ENCODE peak calls at places on chromosomes 12 and 14, in ten cellular contexts. X, J, W, O, S, Z, V, D, U and G are unnamed samples. For H3K27me3, the result is how much of the 10 kb centered on the place peaks cover.

GRCh38 chr12:93137656-93138612 is 208.8 kb upstream of the EEA1 start:
- DNase-seq in X (no peak), J (no peak), W (no peak), O (no peak), S (peak), Z (peak), V (no peak), D (peak), U (no peak), G (no peak)

GRCh38 chr14:92973265-92973797 is 50.4 kb downstream of the CHGA start:
- DNase-seq in X (peak), J (peak), W (peak), O (peak), S (no peak), Z (peak), V (no peak), D (peak), U (peak), G (peak)

GRCh38 chr14:89249296-89249565 is 167.8 kb downstream of the FOXN3 start:
- DNase-seq in X (no peak), J (no peak), W (no peak), O (no peak), S (peak), Z (peak), V (no peak), D (peak), U (no peak), G (no peak)

GRCh38 chr12:113180333-113180732 is 4.9 kb downstream of the DDX54 start:
- DNase-seq in X (no peak), J (no peak), W (no peak), O (no peak), S (no peak), Z (no peak), V (no peak), D (no peak), U (no peak), G (no peak)

GRCh38 chr12:57135939-57136338 is 7.7 kb downstream of the LRP1 start:
- DNase-seq in X (no peak), J (no peak), W (no peak), O (peak), S (no peak), Z (no peak), V (no peak), D (peak), U (peak), G (no peak)

GRCh38 chr14:38616959-38617358 is 361.1 kb upstream of the CLEC14A start:
- DNase-seq in X (no peak), J (no peak), W (no peak), O (no peak), S (no peak), Z (no peak), V (no peak), D (no peak), U (no peak), G (no peak)

GRCh38 chr14:95527392-95528002 is 7.4 kb upstream of the GLRX5 start:
- DNase-seq in X (peak), J (peak), W (no peak), O (peak), S (no peak), Z (no peak), V (no peak), D (peak), U (peak), G (no peak)

GRCh38 chr14:99940064-99940463 is 125.2 kb upstream of the EVL start:
- DNase-seq in X (no peak), J (no peak), W (no peak), O (no peak), S (no peak), Z (no peak), V (no peak), D (no peak), U (no peak), G (no peak)

GRCh38 chr14:105013150-105013787 is 7.6 kb downstream of the CDCA4 start:
- DNase-seq in X (no peak), J (no peak), W (peak), O (no peak), S (no peak), Z (no peak), V (no peak), D (no peak), U (peak), G (no peak)

GRCh38 chr12:120352117-120352516 is 16.8 kb downstream of the MSI1 start:
- DNase-seq in X (no peak), J (no peak), W (no peak), O (no peak), S (no peak), Z (no peak), V (no peak), D (no peak), U (no peak), G (no peak)

GRCh38 chr14:20197459-20197858 is 6.8 kb downstream of the OR11G2 start:
- DNase-seq in X (no peak), J (no peak), W (no peak), O (no peak), S (no peak), Z (no peak), V (no peak), D (no peak), U (no peak), G (no peak)

GRCh38 chr12:131208425-131208824 is 254.7 kb downstream of the ADGRD1 start:
- DNase-seq in X (no peak), J (no peak), W (no peak), O (no peak), S (no peak), Z (no peak), V (no peak), D (no peak), U (no peak), G (no peak)

GRCh38 chr14:85634205-85634604 is 104.3 kb downstream of the FLRT2 start:
- DNase-seq in X (no peak), J (no peak), W (no peak), O (no peak), S (no peak), Z (no peak), V (no peak), D (no peak), U (no peak), G (no peak)

GRCh38 chr14:83992857-83993256 is 1537.1 kb upstream of the FLRT2 start:
- DNase-seq in X (no peak), J (no peak), W (no peak), O (no peak), S (no peak), Z (no peak), V (no peak), D (no peak), U (no peak), G (no peak)

GRCh38 chr12:115599251-115599811 is 678.2 kb downstream of the MED13L start:
- DNase-seq in X (peak), J (no peak), W (no peak), O (no peak), S (no peak), Z (no peak), V (no peak), D (no peak), U (peak), G (no peak)

GRCh38 chr12:45794422-45794821 is 64.9 kb downstream of the ARID2 start:
- DNase-seq in X (no peak), J (no peak), W (peak), O (no peak), S (no peak), Z (no peak), V (no peak), D (no peak), U (no peak), G (no peak)

GRCh38 chr12:19692091-19692490 is 252.8 kb downstream of the AEBP2 start:
- DNase-seq in X (no peak), J (no peak), W (peak), O (no peak), S (no peak), Z (no peak), V (no peak), D (no peak), U (no peak), G (no peak)
- H3K27me3 ChIP-seq in X (under half), J (under half), W (under half), O (under half), S (under half), Z (under half), V (under half), D (under half), U (under half), G (under half)

GRCh38 chr12:4189721-4190120 is 83.8 kb upstream of the CCND2 start:
- DNase-seq in X (no peak), J (no peak), W (no peak), O (no peak), S (no peak), Z (no peak), V (no peak), D (no peak), U (no peak), G (peak)
- H3K27me3 ChIP-seq in X (under half), J (under half), W (under half), O (under half), S (under half), Z (under half), V (under half), D (under half), U (under half), G (under half)

GRCh38 chr12:59643576-59643975 is 47.7 kb downstream of the SLC16A7 start:
- DNase-seq in X (no peak), J (no peak), W (no peak), O (no peak), S (no peak), Z (no peak), V (no peak), D (no peak), U (no peak), G (no peak)
- H3K27me3 ChIP-seq in X (under half), J (under half), W (under half), O (under half), S (under half), Z (under half), V (under half), D (under half), U (under half), G (under half)

GRCh38 chr12:117311-117710 is 50.7 kb downstream of the IQSEC3 start:
- DNase-seq in X (no peak), J (no peak), W (no peak), O (peak), S (no peak), Z (no peak), V (no peak), D (no peak), U (no peak), G (no peak)

GRCh38 chr12:117816-118345 is 51.3 kb downstream of the IQSEC3 start:
- DNase-seq in X (no peak), J (no peak), W (no peak), O (peak), S (no peak), Z (no peak), V (no peak), D (no peak), U (no peak), G (no peak)

GRCh38 chr12:118591-118990 is 52.0 kb downstream of the IQSEC3 start:
- DNase-seq in X (no peak), J (no peak), W (no peak), O (peak), S (no peak), Z (no peak), V (no peak), D (no peak), U (no peak), G (no peak)

GRCh38 chr12:121647-122046 is 55.1 kb downstream of the IQSEC3 start:
- DNase-seq in X (no peak), J (no peak), W (peak), O (no peak), S (no peak), Z (no peak), V (no peak), D (no peak), U (no peak), G (no peak)

DNA sequence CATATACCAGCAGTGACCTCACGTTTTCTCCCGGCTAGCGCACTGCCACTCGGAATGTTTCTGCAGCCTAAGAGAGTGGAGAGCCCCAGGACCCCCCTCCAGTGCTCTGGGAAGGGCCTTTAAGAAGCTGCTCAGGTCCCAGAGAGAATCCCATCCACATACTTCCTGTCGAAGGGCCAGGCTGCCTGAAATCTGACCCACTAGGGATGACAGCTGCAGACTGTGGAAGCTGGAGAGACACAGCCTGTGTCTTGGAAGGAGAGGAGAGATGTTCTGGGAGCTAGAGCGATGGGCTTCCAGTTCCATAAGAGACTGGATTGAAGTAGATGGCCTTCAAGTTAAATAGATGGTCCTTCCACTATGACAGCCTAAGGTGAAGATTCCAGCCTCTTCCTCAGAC is 54.4 kb downstream of the IQSEC3 start:
- DNase-seq in X (no peak), J (no peak), W (no peak), O (peak), S (no peak), Z (no peak), V (no peak), D (no peak), U (no peak), G (no peak)
- H3K27me3 ChIP-seq in X (under half), J (under half), W (under half), O (under half), S (under half), Z (under half), V (under half), D (under half), U (under half), G (under half)

GRCh38 chr12:132402831-132403416 is 73.5 kb upstream of the GALNT9 start:
- DNase-seq in X (no peak), J (no peak), W (no peak), O (no peak), S (no peak), Z (no peak), V (no peak), D (no peak), U (peak), G (no peak)
- H3K27me3 ChIP-seq in X (under half), J (under half), W (under half), O (under half), S (half or more), Z (half or more), V (under half), D (under half), U (under half), G (half or more)

DNA sequence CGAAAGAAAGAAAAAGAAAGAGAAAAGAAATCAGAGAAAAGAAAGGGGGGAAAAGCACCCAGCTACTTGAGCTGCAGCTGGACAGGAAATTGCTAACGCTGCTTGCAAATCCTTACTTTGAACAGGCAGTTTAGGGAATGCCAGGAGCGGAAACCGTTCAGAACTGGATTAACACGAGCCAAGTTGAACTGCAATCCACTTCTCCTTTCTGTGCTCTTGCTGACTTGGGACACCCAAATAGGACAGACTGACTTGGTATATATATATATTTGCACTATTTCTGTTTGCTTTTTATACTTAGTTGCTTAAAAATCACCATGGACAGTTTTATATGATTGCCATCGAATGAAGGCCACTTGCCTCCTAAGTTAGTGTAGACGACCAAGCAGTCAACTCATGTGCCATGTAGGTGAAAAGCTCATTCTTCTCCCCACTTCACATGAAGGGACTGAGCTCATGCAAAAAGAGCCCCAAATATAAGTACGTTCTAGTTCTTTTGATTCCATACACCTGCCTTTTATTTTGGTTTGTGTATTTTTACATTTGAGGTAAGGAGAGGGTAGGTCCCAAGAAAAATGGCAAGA is 5.5 kb downstream of the DUSP6 start:
- DNase-seq in X (peak), J (no peak), W (peak), O (no peak), S (no peak), Z (no peak), V (no peak), D (no peak), U (no peak), G (no peak)
- H3K27me3 ChIP-seq in X (under half), J (under half), W (under half), O (under half), S (under half), Z (under half), V (under half), D (under half), U (under half), G (under half)

GRCh38 chr14:62081956-62082355 is 319.7 kb downstream of the SNAPC1 start:
- DNase-seq in X (no peak), J (no peak), W (no peak), O (no peak), S (no peak), Z (no peak), V (no peak), D (no peak), U (no peak), G (no peak)
- H3K27me3 ChIP-seq in X (under half), J (under half), W (under half), O (under half), S (under half), Z (under half), V (under half), D (under half), U (under half), G (under half)

GRCh38 chr12:154058-154457 is 59.9 kb downstream of the SLC6A12 start:
- DNase-seq in X (no peak), J (no peak), W (no peak), O (no peak), S (no peak), Z (no peak), V (no peak), D (no peak), U (no peak), G (no peak)

GRCh38 chr12:152440-152839 is 61.5 kb downstream of the SLC6A12 start:
- DNase-seq in X (peak), J (no peak), W (no peak), O (no peak), S (no peak), Z (no peak), V (no peak), D (peak), U (no peak), G (no peak)

GRCh38 chr12:151579-151978 is 62.4 kb downstream of the SLC6A12 start:
- DNase-seq in X (no peak), J (no peak), W (no peak), O (no peak), S (no peak), Z (no peak), V (no peak), D (no peak), U (no peak), G (no peak)

GRCh38 chr12:155006-155405 is 59.0 kb downstream of the SLC6A12 start:
- DNase-seq in X (no peak), J (no peak), W (no peak), O (no peak), S (no peak), Z (no peak), V (no peak), D (no peak), U (no peak), G (no peak)

DNA sequence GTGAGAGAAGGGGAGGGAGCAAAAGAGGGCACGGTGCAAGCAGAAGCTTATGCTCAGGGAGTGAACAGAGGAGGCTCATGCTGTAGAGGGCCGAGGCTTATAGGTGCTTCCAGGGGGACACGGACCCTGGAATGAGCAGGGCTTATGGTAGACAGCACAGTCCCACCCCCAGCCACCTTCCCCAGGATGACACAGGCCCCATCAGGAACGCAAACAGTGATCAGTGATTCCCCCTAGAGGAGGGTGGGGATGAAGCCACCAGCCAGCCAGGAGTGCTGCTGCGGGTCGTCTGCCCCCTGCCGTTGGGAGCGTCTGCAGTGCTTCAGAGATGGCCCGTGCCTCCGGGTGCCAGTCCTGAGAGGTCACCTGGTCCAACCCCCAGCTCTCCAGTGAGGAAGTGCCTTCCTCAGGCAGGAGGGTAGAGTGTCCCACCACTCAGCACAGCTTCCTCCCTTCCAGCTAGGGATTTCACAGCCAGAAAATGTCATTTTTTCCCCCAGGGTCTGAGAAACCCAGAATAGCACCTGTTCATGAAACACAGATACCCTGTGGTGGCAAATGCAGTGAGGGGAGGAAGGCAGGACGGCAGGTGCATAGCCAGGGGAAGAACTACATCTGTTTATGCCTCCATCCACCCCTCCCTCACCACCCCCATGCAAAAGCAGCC is 60.7 kb downstream of the SLC6A12 start:
- DNase-seq in X (peak), J (peak), W (peak), O (peak), S (peak), Z (no peak), V (no peak), D (peak), U (peak), G (no peak)
- H3K27me3 ChIP-seq in X (under half), J (under half), W (under half), O (under half), S (under half), Z (under half), V (under half), D (under half), U (under half), G (under half)